ENCODE peak calls at places on chromosomes 5 and 9, in eight cellular contexts. X is WTC11, B is astrocyte of the spinal cord, Q is H1, J is fibroblast of pulmonary artery, K is GM10248, O is neural crest cell, M is endothelial cell. H is an unnamed sample.

GRCh38 chr5:136769900-136770684 is 404.7 kb upstream of the TRPC7 start:
- DNase-seq in X (peak), B (peak), Q (peak), J (peak), K (peak), O (peak), M (peak), H (peak)

GRCh38 chr5:179836225-179837019 is 15.7 kb downstream of the SQSTM1 start:
- DNase-seq in X (no peak), B (peak), Q (no peak), J (no peak), K (peak), O (no peak), M (no peak), H (peak)

GRCh38 chr9:93288891-93289883 is 105.2 kb downstream of the WNK2 start:
- DNase-seq in X (no peak), B (no peak), Q (peak), J (peak), K (peak), O (no peak), M (no peak), H (peak)

GRCh38 chr5:151002250-151002649 is 18.1 kb upstream of the GPX3 start:
- DNase-seq in X (no peak), B (peak), Q (peak), J (peak), K (no peak), O (no peak), M (no peak), H (no peak)

GRCh38 chr9:35659340-35659739 is 1.2 kb downstream of the CCDC107 start:
- DNase-seq in X (no peak), B (no peak), Q (no peak), J (peak), K (no peak), O (no peak), M (no peak), H (no peak)

GRCh38 chr9:113164536-113165300 is 13.9 kb downstream of the SLC31A2 start:
- DNase-seq in X (no peak), B (peak), Q (no peak), J (peak), K (no peak), O (no peak), M (no peak), H (no peak)

GRCh38 chr5:142974449-142974848 is 204.3 kb downstream of the ARHGAP26 start:
- DNase-seq in X (no peak), B (no peak), Q (no peak), J (no peak), K (no peak), O (no peak), M (no peak), H (no peak)

GRCh38 chr5:172106511-172107356 is 81.3 kb downstream of the STK10 start:
- DNase-seq in X (peak), B (peak), Q (peak), J (peak), K (peak), O (peak), M (peak), H (peak)

GRCh38 chr5:91283899-91284298 is 99.2 kb downstream of the ARRDC3 start:
- DNase-seq in X (no peak), B (peak), Q (no peak), J (peak), K (no peak), O (no peak), M (no peak), H (no peak)

GRCh38 chr5:37847978-37848425 is 8.2 kb upstream of the GDNF start:
- DNase-seq in X (no peak), B (peak), Q (no peak), J (peak), K (no peak), O (no peak), M (no peak), H (no peak)

GRCh38 chr9:109652971-109653370 is 127.0 kb upstream of the PALM2AKAP2 start:
- DNase-seq in X (no peak), B (peak), Q (no peak), J (peak), K (no peak), O (no peak), M (no peak), H (no peak)

GRCh38 chr5:104793452-104794120 is 1231.0 kb upstream of the NUDT12 start:
- DNase-seq in X (no peak), B (no peak), Q (no peak), J (no peak), K (no peak), O (no peak), M (no peak), H (no peak)

GRCh38 chr9:131707677-131708612 is 31.9 kb downstream of the RAPGEF1 start:
- DNase-seq in X (no peak), B (peak), Q (no peak), J (peak), K (no peak), O (no peak), M (no peak), H (no peak)

GRCh38 chr9:83062011-83062652 is 810 bp downstream of the RASEF start:
- DNase-seq in X (peak), B (peak), Q (peak), J (no peak), K (no peak), O (no peak), M (peak), H (no peak)

GRCh38 chr9:92484563-92484962 is 2.3 kb upstream of the ASPN start:
- DNase-seq in X (no peak), B (no peak), Q (no peak), J (no peak), K (no peak), O (no peak), M (no peak), H (no peak)

GRCh38 chr5:100430268-100430900 is 104.8 kb upstream of the FAM174A start:
- DNase-seq in X (peak), B (peak), Q (peak), J (peak), K (peak), O (peak), M (peak), H (peak)

GRCh38 chr9:444528-444927 is 229.9 kb downstream of the DOCK8 start:
- DNase-seq in X (no peak), B (peak), Q (no peak), J (no peak), K (no peak), O (no peak), M (no peak), H (no peak)

GRCh38 chr5:112253478-112254250 is 165.4 kb downstream of the EPB41L4A start:
- DNase-seq in X (no peak), B (peak), Q (no peak), J (peak), K (no peak), O (no peak), M (no peak), H (no peak)

GRCh38 chr9:120854596-120855327 is 12.0 kb upstream of the PSMD5 start:
- DNase-seq in X (no peak), B (no peak), Q (no peak), J (no peak), K (no peak), O (no peak), M (no peak), H (no peak)

GRCh38 chr5:79859588-79859987 is 131.5 kb downstream of the MTX3 start:
- DNase-seq in X (no peak), B (no peak), Q (peak), J (no peak), K (no peak), O (no peak), M (no peak), H (no peak)

GRCh38 chr5:89236900-89237299 is 353.9 kb upstream of the MEF2C start:
- DNase-seq in X (no peak), B (no peak), Q (no peak), J (no peak), K (no peak), O (no peak), M (no peak), H (no peak)

GRCh38 chr5:176679365-176680225 is 32.3 kb downstream of the TSPAN17 start:
- DNase-seq in X (no peak), B (no peak), Q (no peak), J (no peak), K (no peak), O (no peak), M (no peak), H (no peak)
- TF ChIP-seq CTCF in X (no peak), B (no peak), Q (peak), J (no peak), K (no peak), O (no peak), M (no peak), H (no peak)

DNA sequence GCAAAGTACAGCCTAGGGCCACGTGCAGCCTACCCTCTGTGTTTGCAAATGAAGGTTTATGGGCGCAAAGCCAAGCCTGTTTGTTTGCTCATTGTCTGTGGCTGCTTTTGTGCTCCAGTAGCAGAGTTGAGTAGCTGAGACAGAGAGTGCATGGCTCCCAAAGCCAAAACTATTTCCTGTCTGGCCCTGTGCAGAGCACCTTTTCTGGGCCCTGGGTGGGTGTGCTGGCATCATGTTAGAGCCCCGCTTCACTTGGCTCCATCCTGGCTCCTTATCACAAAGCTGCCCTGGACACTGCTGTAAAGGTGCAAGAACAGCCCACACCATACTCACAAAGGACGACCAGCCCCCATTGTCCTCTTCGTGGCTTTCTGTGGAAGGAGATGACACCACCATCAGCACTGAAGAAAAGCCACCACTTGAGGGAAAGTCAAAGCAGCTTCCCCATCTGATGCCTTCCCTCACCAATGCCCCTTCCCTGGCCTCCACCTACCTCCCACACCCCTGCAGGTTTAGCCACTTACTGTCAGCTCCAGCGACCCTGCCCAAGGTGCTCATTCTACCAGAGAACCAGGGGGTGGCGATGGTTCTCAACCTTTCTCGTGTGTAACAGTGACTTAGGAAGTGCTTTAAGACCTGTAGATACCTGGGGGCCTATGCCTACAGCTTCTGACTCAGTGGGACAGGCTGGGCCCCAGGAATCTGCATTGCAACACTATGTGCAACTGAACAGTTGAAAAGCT is 23.4 kb downstream of the LCP2 start:
- DNase-seq in X (peak), B (no peak), Q (peak), J (peak), K (no peak), O (no peak), M (peak), H (no peak)
- TF ChIP-seq CTCF in X (no peak), B (no peak), Q (peak), J (peak), K (peak), O (peak), M (no peak), H (no peak)

DNA sequence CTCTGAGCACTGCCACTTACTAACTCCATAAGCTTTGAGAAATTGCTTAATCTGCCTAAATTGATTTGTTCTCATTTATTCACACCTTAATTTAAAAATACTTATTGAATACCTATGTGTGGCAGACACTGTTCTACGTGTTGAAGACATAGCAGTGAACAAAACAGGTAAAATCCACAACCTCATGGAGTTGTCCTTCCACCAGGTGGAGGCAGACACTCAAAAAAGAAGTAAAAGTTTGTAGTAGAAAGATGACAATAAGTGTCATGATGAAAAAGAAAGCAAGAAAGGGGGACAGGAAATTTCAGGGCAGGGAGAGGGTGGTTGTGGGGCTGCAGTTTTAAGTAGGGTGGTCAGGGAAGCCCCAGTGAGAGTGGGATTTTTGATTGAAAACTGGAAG is 94.9 kb downstream of the SREK1 start:
- DNase-seq in X (no peak), B (no peak), Q (no peak), J (peak), K (no peak), O (no peak), M (no peak), H (no peak)
- TF ChIP-seq CTCF in X (no peak), B (peak), Q (peak), J (peak), K (no peak), O (peak), M (no peak), H (no peak)

GRCh38 chr9:114592356-114592755 is 4.8 kb downstream of the ATP6V1G1 start:
- DNase-seq in X (no peak), B (peak), Q (no peak), J (peak), K (peak), O (no peak), M (peak), H (no peak)
- TF ChIP-seq CTCF in X (no peak), B (peak), Q (peak), J (peak), K (peak), O (no peak), M (no peak), H (peak)

GRCh38 chr9:76298497-76299144 is 95.6 kb downstream of the RFK start:
- DNase-seq in X (no peak), B (no peak), Q (no peak), J (no peak), K (no peak), O (no peak), M (no peak), H (no peak)
- TF ChIP-seq CTCF in X (no peak), B (no peak), Q (peak), J (no peak), K (no peak), O (no peak), M (no peak), H (no peak)

GRCh38 chr9:79661279-79661678 is 89.5 kb downstream of the TLE4 start:
- DNase-seq in X (no peak), B (no peak), Q (no peak), J (no peak), K (no peak), O (no peak), M (no peak), H (no peak)
- TF ChIP-seq CTCF in X (no peak), B (no peak), Q (no peak), J (no peak), K (no peak), O (no peak), M (no peak), H (no peak)

GRCh38 chr9:88388203-88388885 is at the start of gene SPIN1:
- DNase-seq in X (peak), B (peak), Q (peak), J (peak), K (peak), O (peak), M (peak), H (peak)
- TF ChIP-seq CTCF in X (peak), B (peak), Q (peak), J (no peak), K (peak), O (peak), M (peak), H (peak)

GRCh38 chr5:178650214-178650613 is 23.4 kb upstream of the CLK4 start:
- DNase-seq in X (no peak), B (no peak), Q (no peak), J (no peak), K (no peak), O (no peak), M (no peak), H (no peak)

DNA sequence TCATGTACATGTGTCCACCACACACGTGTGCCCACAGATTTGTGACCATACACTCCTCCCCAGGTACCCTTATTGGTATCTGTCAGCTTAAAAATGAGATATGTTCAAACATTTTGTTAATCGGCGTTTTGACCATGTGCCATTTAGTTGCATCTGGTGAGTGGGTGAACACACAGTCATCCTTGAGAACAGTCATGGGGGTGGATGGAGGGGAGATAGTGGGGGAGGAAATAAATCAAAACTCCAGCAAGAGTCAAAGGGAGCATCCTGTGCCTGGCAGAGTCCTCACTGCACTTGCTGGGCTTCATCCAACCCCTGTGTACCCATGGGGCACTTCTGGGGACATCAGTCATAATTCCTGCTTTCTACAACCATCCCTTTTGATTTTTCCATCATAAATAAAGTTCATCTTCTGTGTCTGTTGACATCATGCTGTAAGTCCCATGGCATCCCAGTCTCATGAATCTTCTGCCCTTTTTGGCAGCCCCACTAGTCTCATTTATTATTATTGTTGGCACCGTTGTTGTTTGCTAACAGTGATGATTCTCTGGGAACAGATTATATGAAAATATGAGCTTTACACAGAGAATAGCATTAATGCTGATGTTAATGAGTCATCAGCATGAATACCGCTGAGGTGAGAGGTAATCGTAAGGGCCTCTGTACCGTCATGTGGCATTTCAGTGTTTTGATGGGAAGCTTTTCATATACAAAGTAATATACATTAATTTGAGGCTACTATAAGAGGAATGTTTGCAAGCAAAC is 24.4 kb upstream of the CLK4 start:
- DNase-seq in X (no peak), B (peak), Q (no peak), J (peak), K (no peak), O (no peak), M (no peak), H (no peak)
- TF ChIP-seq CTCF in X (no peak), B (no peak), Q (no peak), J (no peak), K (no peak), O (no peak), M (no peak), H (no peak)